ENCODE peak calls at places on chromosomes 16 and 17, in five cellular contexts. One of them, this sample, is unnamed.

GRCh38 chr17:225551-225950 is 44.1 kb upstream of the DOC2B start:
- DNase-seq in bronchial epithelial cell: no peak
- DNase-seq in T47D: no peak
- DNase-seq in foreskin keratinocyte: no peak
- DNase-seq in thoracic aorta: no peak
- DNase-seq in this sample: peak; percentile 78

GRCh38 chr16:73430138-73430537 is 382.2 kb upstream of the ZFHX3 start:
- DNase-seq in bronchial epithelial cell: no peak
- DNase-seq in T47D: no peak
- DNase-seq in foreskin keratinocyte: no peak
- DNase-seq in thoracic aorta: no peak
- DNase-seq in this sample: no peak

GRCh38 chr17:13031718-13032350 is 14.0 kb upstream of the ELAC2 start:
- DNase-seq in bronchial epithelial cell: peak; percentile 37
- DNase-seq in T47D: peak; percentile 60
- DNase-seq in foreskin keratinocyte: no peak
- DNase-seq in thoracic aorta: no peak
- DNase-seq in this sample: no peak

GRCh38 chr16:80573700-80574120 is 32.9 kb downstream of the DYNLRB2 start:
- DNase-seq in bronchial epithelial cell: no peak
- DNase-seq in T47D: no peak
- DNase-seq in foreskin keratinocyte: no peak
- DNase-seq in thoracic aorta: no peak
- DNase-seq in this sample: no peak

GRCh38 chr16:48194828-48195566 is 39.2 kb upstream of the ABCC12 start:
- DNase-seq in bronchial epithelial cell: peak; percentile 100
- DNase-seq in T47D: no peak
- DNase-seq in foreskin keratinocyte: peak; percentile 94
- DNase-seq in thoracic aorta: no peak
- DNase-seq in this sample: peak; percentile 55

GRCh38 chr17:7233701-7234099 is 617 bp downstream of the DVL2 start:
- DNase-seq in bronchial epithelial cell: peak; percentile 27
- DNase-seq in T47D: no peak
- DNase-seq in foreskin keratinocyte: no peak
- DNase-seq in thoracic aorta: no peak
- DNase-seq in this sample: no peak

GRCh38 chr16:28166394-28167208 is 45.2 kb downstream of the XPO6 start:
- DNase-seq in bronchial epithelial cell: peak; percentile 91
- DNase-seq in T47D: no peak
- DNase-seq in foreskin keratinocyte: peak; percentile 64
- DNase-seq in thoracic aorta: no peak
- DNase-seq in this sample: no peak

GRCh38 chr17:69057280-69057679 is 3.4 kb downstream of the ABCA9 start:
- DNase-seq in bronchial epithelial cell: no peak
- DNase-seq in T47D: no peak
- DNase-seq in foreskin keratinocyte: no peak
- DNase-seq in thoracic aorta: no peak
- DNase-seq in this sample: no peak

GRCh38 chr16:51243836-51244483 is 92.9 kb upstream of the SALL1 start:
- DNase-seq in bronchial epithelial cell: peak; percentile 69
- DNase-seq in T47D: no peak
- DNase-seq in foreskin keratinocyte: no peak
- DNase-seq in thoracic aorta: no peak
- DNase-seq in this sample: no peak

GRCh38 chr17:51372345-51373004 is 112.1 kb downstream of the UTP18 start:
- DNase-seq in bronchial epithelial cell: peak; percentile 64
- DNase-seq in T47D: peak; percentile 71
- DNase-seq in foreskin keratinocyte: no peak
- DNase-seq in thoracic aorta: no peak
- DNase-seq in this sample: no peak

GRCh38 chr17:79668344-79669250 is 57.7 kb upstream of the RBFOX3 start:
- DNase-seq in bronchial epithelial cell: no peak
- DNase-seq in T47D: peak; percentile 24
- DNase-seq in foreskin keratinocyte: no peak
- DNase-seq in thoracic aorta: no peak
- DNase-seq in this sample: peak; percentile 45

GRCh38 chr16:50547340-50547865 is 793 bp upstream of the NKD1 start:
- DNase-seq in bronchial epithelial cell: no peak
- DNase-seq in T47D: no peak
- DNase-seq in foreskin keratinocyte: no peak
- DNase-seq in thoracic aorta: no peak
- DNase-seq in this sample: no peak

GRCh38 chr17:56305017-56305416 is 151.7 kb downstream of the ANKFN1 start:
- DNase-seq in bronchial epithelial cell: no peak
- DNase-seq in T47D: no peak
- DNase-seq in foreskin keratinocyte: no peak
- DNase-seq in thoracic aorta: no peak
- DNase-seq in this sample: no peak

GRCh38 chr16:69942627-69943170 is 8.4 kb upstream of the CLEC18A start:
- DNase-seq in bronchial epithelial cell: no peak
- DNase-seq in T47D: no peak
- DNase-seq in foreskin keratinocyte: no peak
- DNase-seq in thoracic aorta: no peak
- DNase-seq in this sample: peak; percentile 50

GRCh38 chr16:13779676-13780075 is 140.3 kb upstream of the ERCC4 start:
- DNase-seq in bronchial epithelial cell: no peak
- DNase-seq in T47D: peak; percentile 90
- DNase-seq in foreskin keratinocyte: no peak
- DNase-seq in thoracic aorta: no peak
- DNase-seq in this sample: no peak

GRCh38 chr17:7060165-7060890 is 16.4 kb upstream of the SLC16A11 start:
- DNase-seq in bronchial epithelial cell: peak; percentile 97
- DNase-seq in T47D: no peak
- DNase-seq in foreskin keratinocyte: peak; percentile 92
- DNase-seq in thoracic aorta: no peak
- DNase-seq in this sample: no peak

GRCh38 chr17:8122923-8123694 is 797 bp downstream of the HES7 start:
- DNase-seq in bronchial epithelial cell: no peak
- DNase-seq in T47D: no peak
- DNase-seq in foreskin keratinocyte: no peak
- DNase-seq in thoracic aorta: no peak
- DNase-seq in this sample: peak; percentile 87

GRCh38 chr17:49338883-49339282 is 23.2 kb downstream of the ZNF652 start:
- DNase-seq in bronchial epithelial cell: no peak
- DNase-seq in T47D: no peak
- DNase-seq in foreskin keratinocyte: no peak
- DNase-seq in thoracic aorta: no peak
- DNase-seq in this sample: no peak

GRCh38 chr16:49620868-49621239 is 235.1 kb downstream of the ZNF423 start:
- DNase-seq in bronchial epithelial cell: no peak
- DNase-seq in T47D: no peak
- DNase-seq in foreskin keratinocyte: no peak
- DNase-seq in thoracic aorta: no peak
- DNase-seq in this sample: no peak

GRCh38 chr17:35981908-35982330 is 622 bp upstream of the CCL16 start:
- DNase-seq in bronchial epithelial cell: no peak
- DNase-seq in T47D: no peak
- DNase-seq in foreskin keratinocyte: no peak
- DNase-seq in thoracic aorta: no peak
- DNase-seq in this sample: no peak

GRCh38 chr17:1228752-1229353 is 41.4 kb upstream of the BHLHA9 start:
- DNase-seq in bronchial epithelial cell: no peak
- DNase-seq in T47D: no peak
- DNase-seq in foreskin keratinocyte: no peak
- DNase-seq in thoracic aorta: no peak
- DNase-seq in this sample: no peak

This sample was measured in posterior vena cava.